ENCODE peak calls at places on chromosomes 5 and 9, in five cellular contexts. Y, N, F, A and R are unnamed samples.

GRCh38 chr5:76145945-76146344 is 62.8 kb downstream of the SV2C start:
- DNase-seq in Y (peak), N (no peak), F (no peak), A (no peak), R (no peak)

GRCh38 chr9:135607401-135608293 is 31.7 kb downstream of the GLT6D1 start:
- DNase-seq in Y (no peak), N (no peak), F (no peak), A (peak), R (no peak)

GRCh38 chr5:54719384-54720306 is 202.1 kb downstream of the SNX18 start:
- DNase-seq in Y (no peak), N (no peak), F (no peak), A (no peak), R (no peak)

GRCh38 chr9:114006155-114006550 is 71.9 kb downstream of the AMBP start:
- DNase-seq in Y (no peak), N (no peak), F (no peak), A (no peak), R (no peak)

GRCh38 chr5:121429761-121430160 is 421.9 kb upstream of the FTMT start:
- DNase-seq in Y (no peak), N (no peak), F (no peak), A (no peak), R (no peak)

GRCh38 chr5:1242733-1243486 is 17.7 kb downstream of the SLC6A18 start:
- DNase-seq in Y (peak), N (no peak), F (no peak), A (no peak), R (no peak)

GRCh38 chr9:69122086-69122390 is 52.0 kb upstream of the TJP2 start:
- DNase-seq in Y (peak), N (peak), F (peak), A (peak), R (no peak)

GRCh38 chr5:148828461-148829247 is 2.2 kb downstream of the ADRB2 start:
- DNase-seq in Y (peak), N (no peak), F (no peak), A (no peak), R (no peak)

GRCh38 chr9:38689678-38690077 is 30.3 kb downstream of the FAM240B start:
- DNase-seq in Y (no peak), N (no peak), F (no peak), A (no peak), R (peak)

GRCh38 chr9:136996361-136997281 is at the start of gene CLIC3:
- DNase-seq in Y (peak), N (no peak), F (no peak), A (no peak), R (no peak)

GRCh38 chr9:94002316-94003140 is 47.4 kb upstream of the BARX1 start:
- DNase-seq in Y (peak), N (peak), F (no peak), A (no peak), R (peak)

GRCh38 chr5:179304466-179304865 is 40.8 kb downstream of the ADAMTS2 start:
- DNase-seq in Y (no peak), N (no peak), F (no peak), A (no peak), R (no peak)

GRCh38 chr5:124774002-124774318 is 27.5 kb upstream of the ZNF608 start:
- DNase-seq in Y (no peak), N (no peak), F (no peak), A (no peak), R (no peak)

GRCh38 chr5:111854196-111854595 is 97.2 kb upstream of the NREP start:
- DNase-seq in Y (peak), N (no peak), F (no peak), A (peak), R (no peak)

GRCh38 chr5:155004138-155004744 is 9.3 kb upstream of the KIF4B start:
- DNase-seq in Y (peak), N (peak), F (no peak), A (no peak), R (no peak)

GRCh38 chr5:97071101-97071500 is 71.3 kb downstream of the LIX1 start:
- DNase-seq in Y (no peak), N (no peak), F (no peak), A (no peak), R (no peak)

GRCh38 chr9:108885643-108886348 is 23.7 kb downstream of the ACTL7A start:
- DNase-seq in Y (peak), N (peak), F (no peak), A (no peak), R (no peak)

GRCh38 chr9:4298255-4299005 is 1.4 kb downstream of the GLIS3 start:
- DNase-seq in Y (no peak), N (peak), F (no peak), A (no peak), R (no peak)

GRCh38 chr5:19172926-19173425 is 815.0 kb downstream of the CDH18 start:
- DNase-seq in Y (no peak), N (no peak), F (no peak), A (peak), R (no peak)

GRCh38 chr5:95043648-95044047 is 241.2 kb downstream of the MCTP1 start:
- DNase-seq in Y (no peak), N (no peak), F (no peak), A (no peak), R (no peak)

GRCh38 chr9:122138560-122139268 is 20.9 kb downstream of the NDUFA8 start:
- DNase-seq in Y (no peak), N (no peak), F (no peak), A (no peak), R (no peak)

GRCh38 chr5:115309751-115310370 is 13.4 kb upstream of the CCDC112 start:
- DNase-seq in Y (peak), N (no peak), F (no peak), A (no peak), R (peak)

GRCh38 chr5:122846051-122846567 is 696 bp downstream of the SNX24 start:
- DNase-seq in Y (peak), N (no peak), F (no peak), A (no peak), R (no peak)

GRCh38 chr9:72984150-72984947 is 31.5 kb upstream of the ALDH1A1 start:
- DNase-seq in Y (no peak), N (no peak), F (no peak), A (no peak), R (no peak)

GRCh38 chr9:136533775-136534157 is 12.1 kb downstream of the NOTCH1 start:
- DNase-seq in Y (no peak), N (peak), F (no peak), A (no peak), R (no peak)

GRCh38 chr9:131277673-131278420 is 1.5 kb upstream of the FAM78A start:
- DNase-seq in Y (peak), N (no peak), F (peak), A (peak), R (peak)

GRCh38 chr5:141208478-141208877 is at the start of gene PCDHB12:
- DNase-seq in Y (peak), N (no peak), F (no peak), A (peak), R (no peak)

GRCh38 chr5:15615859-15616258 is 115.9 kb downstream of the FBXL7 start:
- DNase-seq in Y (no peak), N (no peak), F (no peak), A (no peak), R (no peak)

GRCh38 chr5:20446121-20446520 is 458.1 kb upstream of the CDH18 start:
- DNase-seq in Y (no peak), N (no peak), F (no peak), A (no peak), R (no peak)

GRCh38 chr9:86470326-86470725 is 116.1 kb upstream of the TUT7 start:
- DNase-seq in Y (no peak), N (no peak), F (no peak), A (no peak), R (no peak)

GRCh38 chr5:95130951-95131350 is 153.9 kb downstream of the MCTP1 start:
- DNase-seq in Y (no peak), N (no peak), F (no peak), A (no peak), R (no peak)

GRCh38 chr9:127912882-127913281 is 4.0 kb downstream of the ST6GALNAC4 start:
- DNase-seq in Y (no peak), N (no peak), F (no peak), A (no peak), R (no peak)

GRCh38 chr9:7140401-7140800 is 382.6 kb downstream of the KDM4C start:
- DNase-seq in Y (no peak), N (no peak), F (no peak), A (no peak), R (no peak)